ENCODE peak calls at places on chromosomes 7 and 10, in six cellular contexts. One of them, this sample, is unnamed.

GRCh38 chr7:21023841-21024502 is 237.3 kb upstream of the SP8 start:
- DNase-seq in astrocyte of the spinal cord: no peak
- DNase-seq in left lung: no peak
- DNase-seq in neural crest cell: no peak
- DNase-seq in NCI-H526: no peak
- DNase-seq in HCT116: no peak
- DNase-seq in this sample: no peak

GRCh38 chr7:16810573-16810972 is 5.8 kb upstream of the AGR2 start:
- DNase-seq in neural crest cell: no peak
- DNase-seq in NCI-H526: no peak
- DNase-seq in astrocyte of the spinal cord: no peak
- DNase-seq in HCT116: no peak
- DNase-seq in left lung: no peak
- DNase-seq in this sample: no peak

GRCh38 chr7:7772385-7772784 is 54.0 kb upstream of the RPA3 start:
- DNase-seq in neural crest cell: no peak
- DNase-seq in astrocyte of the spinal cord: peak
- DNase-seq in NCI-H526: peak
- DNase-seq in HCT116: no peak
- DNase-seq in left lung: no peak
- DNase-seq in this sample: peak

GRCh38 chr10:112295853-112296830 is 12.9 kb downstream of the TECTB start:
- DNase-seq in NCI-H526: no peak
- DNase-seq in left lung: peak
- DNase-seq in astrocyte of the spinal cord: no peak
- DNase-seq in HCT116: no peak
- DNase-seq in neural crest cell: no peak
- DNase-seq in this sample: peak

GRCh38 chr10:69988094-69988493 is 64.6 kb upstream of the MACROH2A2 start:
- DNase-seq in astrocyte of the spinal cord: no peak
- DNase-seq in HCT116: no peak
- DNase-seq in NCI-H526: no peak
- DNase-seq in left lung: no peak
- DNase-seq in neural crest cell: no peak
- DNase-seq in this sample: no peak

GRCh38 chr10:80188713-80189112 is 16.6 kb downstream of the ANXA11 start:
- DNase-seq in NCI-H526: no peak
- DNase-seq in left lung: no peak
- DNase-seq in neural crest cell: no peak
- DNase-seq in HCT116: no peak
- DNase-seq in astrocyte of the spinal cord: no peak
- DNase-seq in this sample: no peak

GRCh38 chr7:97024209-97025129 is at the start of gene DLX5:
- DNase-seq in astrocyte of the spinal cord: no peak
- DNase-seq in left lung: peak
- DNase-seq in HCT116: no peak
- DNase-seq in neural crest cell: peak
- DNase-seq in NCI-H526: peak
- DNase-seq in this sample: no peak

GRCh38 chr7:121107923-121108498 is 119.5 kb downstream of the CPED1 start:
- DNase-seq in astrocyte of the spinal cord: peak
- DNase-seq in neural crest cell: no peak
- DNase-seq in HCT116: peak
- DNase-seq in NCI-H526: peak
- DNase-seq in left lung: no peak
- DNase-seq in this sample: peak

GRCh38 chr10:86215712-86216111 is 150.9 kb downstream of the GRID1 start:
- DNase-seq in NCI-H526: no peak
- DNase-seq in HCT116: no peak
- DNase-seq in neural crest cell: no peak
- DNase-seq in left lung: no peak
- DNase-seq in astrocyte of the spinal cord: no peak
- DNase-seq in this sample: no peak

GRCh38 chr7:37315752-37316711 is 132.6 kb downstream of the ELMO1 start:
- DNase-seq in HCT116: no peak
- DNase-seq in left lung: no peak
- DNase-seq in astrocyte of the spinal cord: no peak
- DNase-seq in NCI-H526: no peak
- DNase-seq in neural crest cell: no peak
- DNase-seq in this sample: no peak

GRCh38 chr10:119138341-119139306 is 26.9 kb downstream of the SFXN4 start:
- DNase-seq in astrocyte of the spinal cord: no peak
- DNase-seq in NCI-H526: no peak
- DNase-seq in HCT116: no peak
- DNase-seq in neural crest cell: no peak
- DNase-seq in left lung: no peak
- DNase-seq in this sample: no peak